ENCODE peak calls at places on chromosomes 5 and 9, in four cellular contexts. C, Q, B and H are unnamed samples. For H3K27me3 and H3K4me1, the result is how much of the 10 kb centered on the place peaks cover.

GRCh38 chr9:77598510-77598909 is 49.6 kb downstream of the GNA14 start:
- DNase-seq in B (peak), Q (no peak), C (no peak), H (no peak)

GRCh38 chr5:51382759-51383493 is at the start of gene ISL1:
- DNase-seq in B (no peak), Q (no peak), C (peak), H (no peak)

GRCh38 chr5:80672140-80672736 is 17.5 kb upstream of the DHFR start:
- DNase-seq in Q (peak), C (peak), B (peak), H (peak)

GRCh38 chr9:135905380-135906282 is 1.7 kb downstream of the CAMSAP1 start:
- DNase-seq in C (peak), B (no peak), Q (no peak), H (no peak)

GRCh38 chr5:61353293-61353692 is 21.2 kb downstream of the ZSWIM6 start:
- DNase-seq in Q (no peak), B (no peak), C (no peak), H (no peak)

GRCh38 chr5:127229185-127229889 is 61.3 kb upstream of the MEGF10 start:
- DNase-seq in Q (peak), B (peak), C (peak), H (peak)

GRCh38 chr9:112074250-112075008 is 100.7 kb downstream of the SUSD1 start:
- DNase-seq in C (peak), Q (no peak), B (peak), H (peak)

GRCh38 chr5:148107608-148108007 is 43.8 kb downstream of the SPINK5 start:
- DNase-seq in Q (no peak), C (peak), B (no peak), H (no peak)

GRCh38 chr9:13948037-13948436 is 365.9 kb downstream of the NFIB start:
- DNase-seq in Q (no peak), C (no peak), B (no peak), H (no peak)

GRCh38 chr9:87515086-87515485 is 17.4 kb downstream of the DAPK1 start:
- DNase-seq in C (no peak), Q (no peak), B (no peak), H (no peak)

GRCh38 chr5:1026700-1027621 is 18.4 kb downstream of the NKD2 start:
- DNase-seq in Q (no peak), C (no peak), B (no peak), H (no peak)

GRCh38 chr5:53041071-53041692 is 52.0 kb downstream of the ITGA2 start:
- DNase-seq in Q (no peak), B (no peak), C (no peak), H (no peak)

GRCh38 chr5:149201121-149201637 is 59.9 kb downstream of the ABLIM3 start:
- DNase-seq in C (no peak), Q (no peak), B (no peak), H (no peak)

GRCh38 chr5:36029914-36030313 is 36.8 kb downstream of the UGT3A2 start:
- DNase-seq in C (no peak), Q (no peak), B (no peak), H (no peak)

GRCh38 chr9:113519401-113520108 is 56.0 kb downstream of the RGS3 start:
- DNase-seq in C (peak), B (no peak), Q (no peak), H (no peak)

GRCh38 chr9:16730162-16730561 is 140.3 kb downstream of the BNC2 start:
- DNase-seq in B (no peak), C (no peak), Q (no peak), H (no peak)

GRCh38 chr5:2125901-2126265 is 243.2 kb upstream of the IRX4 start:
- DNase-seq in Q (no peak), C (no peak), B (no peak), H (no peak)

GRCh38 chr5:10457682-10458574 is 16.2 kb downstream of the ROPN1L start:
- DNase-seq in B (peak), C (peak), Q (no peak), H (no peak)

GRCh38 chr9:100472725-100473261 is at the start of gene TMEFF1:
- DNase-seq in Q (no peak), B (no peak), C (peak), H (no peak)

GRCh38 chr5:40413747-40414146 is 266.0 kb upstream of the PTGER4 start:
- DNase-seq in Q (no peak), B (no peak), C (no peak), H (no peak)

GRCh38 chr5:169795311-169795710 is 158.2 kb downstream of the DOCK2 start:
- DNase-seq in C (no peak), Q (no peak), B (no peak), H (no peak)

GRCh38 chr5:147098233-147098790 is 136.5 kb upstream of the STK32A start:
- DNase-seq in Q (no peak), B (peak), C (peak), H (no peak)

GRCh38 chr9:99222416-99223280 is 566 bp downstream of the SEC61B start:
- DNase-seq in B (no peak), Q (no peak), C (no peak), H (no peak)

GRCh38 chr5:67577424-67577823 is 380.8 kb upstream of the CD180 start:
- DNase-seq in B (no peak), Q (no peak), C (peak), H (no peak)

DNA sequence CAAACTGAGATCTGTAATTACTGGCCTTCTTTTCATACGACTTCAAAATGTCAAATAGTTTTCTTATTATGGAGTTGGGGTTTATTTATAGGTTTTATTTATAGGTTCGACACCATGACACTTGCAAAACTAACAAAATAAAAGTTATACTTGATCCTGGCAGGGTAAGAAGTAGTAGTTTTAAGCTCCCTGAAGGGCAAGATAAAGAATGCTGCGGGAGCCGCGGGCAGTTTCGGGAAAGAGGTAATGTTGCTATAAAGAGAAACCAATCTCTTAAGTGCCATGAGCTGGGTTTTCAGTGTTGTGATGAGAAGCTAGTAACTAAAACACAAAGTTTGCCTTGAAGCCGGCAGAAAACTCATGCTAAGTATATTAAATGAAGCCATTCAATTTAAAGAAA is 24.8 kb downstream of the PTPN3 start:
- DNase-seq in C (no peak), Q (no peak), B (no peak), H (no peak)
- H3K4me3 ChIP-seq in C (peak), Q (peak), B (no peak), H (no peak)

GRCh38 chr5:139796061-139796806 is 626 bp downstream of the PSD2 start:
- DNase-seq in C (no peak), Q (no peak), B (no peak), H (no peak)
- H3K27me3 ChIP-seq in C (half or more), Q (half or more), B (under half), H (under half)

DNA sequence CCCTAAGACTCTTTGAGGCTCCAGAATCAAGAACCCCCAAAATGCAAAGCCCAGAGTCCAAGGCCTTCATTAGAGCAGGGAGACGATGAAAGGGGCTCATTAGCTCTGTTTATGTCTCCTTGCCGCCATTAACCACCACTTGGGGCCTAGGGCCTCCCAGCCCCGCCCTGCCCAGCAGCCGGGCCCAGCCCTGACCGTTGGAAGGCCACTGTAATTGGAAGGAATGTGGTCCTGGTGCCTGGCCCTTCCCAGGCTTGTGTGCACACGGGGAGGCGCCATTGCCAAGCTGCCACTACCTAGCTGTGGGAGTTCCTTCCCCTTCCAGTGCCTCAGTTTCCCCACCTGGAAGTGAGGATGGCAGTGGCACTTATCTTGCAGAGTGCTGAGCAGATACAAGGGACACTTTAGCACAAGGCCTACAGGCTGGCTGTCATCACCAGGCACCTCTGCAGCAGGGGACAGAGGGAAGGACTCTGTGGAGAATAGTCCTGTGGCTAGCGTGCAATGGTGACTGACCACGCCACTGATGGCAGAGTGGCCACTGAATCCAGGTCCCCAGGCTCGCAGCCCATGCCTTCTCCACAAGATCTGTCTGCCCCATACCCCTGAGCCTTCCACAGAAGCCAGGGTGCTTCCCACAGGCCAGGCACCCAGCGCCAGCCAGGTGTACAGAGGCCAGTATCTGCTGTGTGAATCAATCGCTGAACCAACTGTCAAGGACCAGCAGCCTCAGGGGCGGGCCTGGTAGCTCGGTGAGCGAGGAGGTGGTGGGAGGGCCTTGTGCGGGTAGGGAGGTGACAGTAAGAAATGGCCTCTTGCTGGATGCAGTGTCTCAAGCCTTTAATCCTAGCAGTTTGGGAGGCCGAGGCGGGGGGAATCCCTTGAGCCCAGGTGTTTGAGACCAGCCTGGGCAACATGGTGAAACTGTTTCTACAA is 20.8 kb downstream of the GBGT1 start:
- DNase-seq in C (no peak), B (no peak), Q (no peak), H (no peak)
- H3K4me1 ChIP-seq in C (under half), B (half or more), Q (half or more), H (half or more)

GRCh38 chr9:124767830-124768229 is 3.3 kb downstream of the NR6A1 start:
- DNase-seq in C (no peak), Q (no peak), B (no peak), H (no peak)

GRCh38 chr9:124769451-124770358 is 1.4 kb downstream of the NR6A1 start:
- DNase-seq in Q (no peak), C (peak), B (no peak), H (no peak)

GRCh38 chr9:124768275-124768674 is 2.8 kb downstream of the NR6A1 start:
- DNase-seq in Q (no peak), B (no peak), C (no peak), H (no peak)

GRCh38 chr9:124770359-124771020 is 621 bp downstream of the NR6A1 start:
- DNase-seq in C (no peak), Q (peak), B (no peak), H (peak)

DNA sequence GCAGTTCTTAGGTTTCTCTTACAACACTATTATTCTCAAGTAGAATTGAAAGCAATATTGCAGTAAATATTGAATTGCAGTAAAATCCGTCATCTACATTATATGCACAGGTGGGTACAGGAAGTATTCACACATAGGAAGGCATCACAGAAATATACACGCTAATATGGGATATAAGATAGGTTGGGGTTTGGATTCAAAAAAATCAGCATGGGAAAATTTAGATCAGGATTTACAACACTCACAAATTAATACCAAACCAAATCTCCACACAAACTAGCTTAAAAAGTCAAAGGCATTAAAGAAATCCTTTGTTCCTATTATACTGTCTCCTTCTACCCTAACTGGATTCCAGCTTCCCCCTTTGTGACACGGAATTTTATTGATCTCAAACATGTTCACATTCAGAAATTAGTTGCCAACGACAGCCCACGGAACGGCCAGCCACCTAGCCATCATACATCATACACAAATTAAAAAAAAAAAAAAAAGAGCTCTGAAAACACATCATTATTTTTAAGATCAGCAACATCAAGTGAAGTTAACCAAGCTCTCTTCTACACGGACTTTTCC is 2.2 kb downstream of the NR6A1 start:
- DNase-seq in Q (no peak), C (no peak), B (no peak), H (no peak)
- H3K4me3 ChIP-seq in Q (peak), C (peak), B (no peak), H (no peak)